ENCODE peak calls at places on chromosome 18, in five cellular contexts. N, M, P, I and H are unnamed samples. For H3K4me1, the result is how much of the 10 kb centered on the place peaks cover.

GRCh38 chr18:48201337-48201705 is 207.9 kb downstream of the ZBTB7C start:
- DNase-seq in N (no peak), M (no peak), P (no peak), I (no peak), H (no peak)

GRCh38 chr18:31577195-31577594 is 14.5 kb upstream of the TTR start:
- DNase-seq in N (no peak), M (no peak), P (no peak), I (no peak), H (no peak)

GRCh38 chr18:79798346-79798998 is 734 bp downstream of the KCNG2 start:
- DNase-seq in N (no peak), M (peak), P (no peak), I (peak), H (no peak)

GRCh38 chr18:79797518-79798345 is at the start of gene KCNG2:
- DNase-seq in N (no peak), M (peak), P (no peak), I (peak), H (no peak)

GRCh38 chr18:31444142-31444541 is 3.4 kb upstream of the DSG3 start:
- DNase-seq in N (no peak), M (no peak), P (no peak), I (no peak), H (no peak)

GRCh38 chr18:8536226-8536625 is 73.0 kb upstream of the RAB12 start:
- DNase-seq in N (no peak), M (no peak), P (no peak), I (no peak), H (no peak)

GRCh38 chr18:8611916-8612576 is 2.8 kb downstream of the RAB12 start:
- DNase-seq in N (no peak), M (no peak), P (no peak), I (no peak), H (no peak)

GRCh38 chr18:52422985-52423601 is 83.1 kb downstream of the DCC start:
- DNase-seq in N (no peak), M (no peak), P (no peak), I (no peak), H (no peak)

GRCh38 chr18:24959100-24959499 is 392.9 kb downstream of the ZNF521 start:
- DNase-seq in N (no peak), M (no peak), P (no peak), I (peak), H (no peak)

GRCh38 chr18:50158866-50159653 is 35.9 kb downstream of the MYO5B start:
- DNase-seq in N (no peak), M (no peak), P (no peak), I (no peak), H (no peak)

GRCh38 chr18:58004317-58004716 is 39.7 kb upstream of the NEDD4L start:
- DNase-seq in N (no peak), M (no peak), P (no peak), I (no peak), H (no peak)

GRCh38 chr18:75350440-75350839 is 77.1 kb downstream of the SMIM21 start:
- DNase-seq in N (no peak), M (no peak), P (no peak), I (no peak), H (peak)

GRCh38 chr18:55513199-55513598 is 74.8 kb downstream of the TCF4 start:
- DNase-seq in N (no peak), M (no peak), P (no peak), I (no peak), H (no peak)

GRCh38 chr18:55511277-55511676 is 76.7 kb downstream of the TCF4 start:
- DNase-seq in N (no peak), M (no peak), P (no peak), I (no peak), H (no peak)

GRCh38 chr18:55510809-55511208 is 77.2 kb downstream of the TCF4 start:
- DNase-seq in N (no peak), M (no peak), P (no peak), I (no peak), H (no peak)

GRCh38 chr18:55508637-55509036 is 79.4 kb downstream of the TCF4 start:
- DNase-seq in N (no peak), M (no peak), P (no peak), I (no peak), H (no peak)

DNA sequence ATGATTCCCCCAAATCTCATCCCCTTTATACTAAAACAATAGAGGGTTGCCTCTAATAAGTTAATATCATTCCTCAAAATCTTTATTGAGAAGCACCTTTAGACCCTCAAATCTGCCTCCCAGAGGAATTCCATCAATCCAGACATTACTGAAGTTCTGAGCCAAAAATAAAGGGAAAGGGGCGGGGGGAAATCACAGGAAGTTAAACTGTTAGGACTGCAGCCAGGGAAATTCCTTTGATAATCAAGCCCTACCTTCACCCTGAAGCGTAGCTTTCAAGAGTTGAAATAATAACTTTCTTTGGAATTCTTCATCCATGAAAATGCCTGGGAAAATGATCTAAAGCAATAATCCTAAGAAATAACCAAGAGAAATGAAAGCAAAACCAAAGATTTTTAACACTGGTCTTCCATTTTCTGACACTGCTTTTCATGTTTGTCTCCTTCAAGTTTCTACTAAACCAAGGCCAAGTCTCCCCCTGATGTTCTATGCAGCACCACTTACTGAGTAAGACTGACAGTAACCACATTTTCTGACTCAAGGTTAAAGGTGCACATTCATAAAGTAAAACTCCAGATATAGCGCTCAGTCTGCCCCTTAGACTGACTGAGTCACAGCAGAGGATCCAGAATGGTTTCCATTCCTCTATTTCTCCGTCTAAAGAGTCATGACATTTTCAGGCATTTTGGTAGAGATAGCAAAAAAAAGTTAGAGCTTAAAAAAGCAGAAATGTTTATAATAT is 78.2 kb downstream of the TCF4 start:
- DNase-seq in N (peak), M (no peak), P (no peak), I (no peak), H (no peak)
- H3K4me1 ChIP-seq in N (under half), M (under half), P (under half), I (under half), H (under half)

DNA sequence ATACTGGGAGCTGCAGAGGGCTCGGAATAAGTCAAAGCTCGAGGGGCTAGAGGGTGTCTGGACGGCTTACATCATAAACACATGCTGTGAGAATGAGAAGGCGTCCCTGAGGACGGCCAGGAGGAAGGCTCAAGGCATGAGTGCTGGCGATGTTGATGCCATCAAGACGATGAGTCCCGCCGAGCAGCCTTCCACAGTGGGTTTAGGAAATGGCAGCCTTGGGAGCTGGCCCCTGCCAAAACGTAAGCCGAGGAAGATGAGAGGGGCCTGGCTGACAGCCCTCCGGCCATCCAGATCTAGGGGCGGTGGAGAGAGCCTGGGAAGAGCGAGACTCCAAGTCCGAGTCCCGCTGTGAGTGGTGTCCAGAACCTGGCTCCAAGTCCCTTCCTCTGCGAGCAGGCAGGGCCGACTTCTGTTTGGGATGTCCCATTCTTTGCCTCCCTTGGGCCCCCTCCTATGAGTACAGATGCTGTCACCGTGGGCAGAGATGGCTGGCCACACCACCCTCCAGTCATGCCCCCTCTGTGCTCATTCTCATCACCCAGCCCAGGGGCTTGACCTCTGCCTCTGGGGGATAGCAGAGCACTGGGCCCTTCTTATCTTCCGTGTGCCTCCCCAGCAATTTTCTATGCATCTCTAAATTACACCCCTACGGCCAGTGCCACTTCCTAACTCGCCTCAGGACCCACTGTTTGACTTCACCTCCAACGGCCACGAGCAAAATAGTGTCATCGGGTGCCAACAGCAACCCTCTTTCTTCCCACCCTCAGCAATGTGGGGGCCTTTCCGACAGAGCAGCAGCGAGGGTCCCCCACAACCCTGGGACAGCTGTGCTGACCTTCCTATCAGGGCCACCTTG is 175.7 kb downstream of the FAM210A start:
- DNase-seq in N (no peak), M (no peak), P (no peak), I (no peak), H (no peak)
- H3K27ac ChIP-seq in N (no peak), M (no peak), P (no peak), I (peak), H (no peak)

GRCh38 chr18:54647176-54647575 is 56.1 kb downstream of the DYNAP start:
- DNase-seq in N (peak), M (no peak), P (no peak), I (no peak), H (peak)
- H3K4me1 ChIP-seq in N (under half), M (under half), P (under half), I (under half), H (under half)

GRCh38 chr18:62784966-62785413 is 69.6 kb downstream of the PHLPP1 start:
- DNase-seq in N (no peak), M (no peak), P (no peak), I (peak), H (no peak)
- H3K27ac ChIP-seq in N (no peak), M (no peak), P (peak), I (peak), H (no peak)